ENCODE peak calls at places on chromosomes 6 and 20, in seven cellular contexts. E is WTC11, I is BJ, O is cardiac muscle cell, P is AG09319, H is lower leg skin, S is Panc1. V is an unnamed sample.

GRCh38 chr6:136012198-136012884 is 160.8 kb downstream of the PDE7B start:
- DNase-seq in S (no peak), I (no peak), E (no peak), H (no peak), P (no peak), O (peak), V (no peak)

GRCh38 chr20:45183084-45183483 is 8.4 kb downstream of the PI3 start:
- DNase-seq in O (no peak), E (no peak), S (no peak), H (no peak), P (no peak), I (no peak), V (no peak)

GRCh38 chr6:43142101-43142500 is 29.0 kb upstream of the SRF start:
- DNase-seq in E (no peak), O (no peak), I (no peak), P (no peak), S (no peak), H (no peak), V (no peak)

GRCh38 chr6:18207949-18208348 is 52.7 kb downstream of the KDM1B start:
- DNase-seq in E (no peak), S (no peak), I (no peak), H (no peak), P (no peak), O (no peak), V (no peak)

GRCh38 chr6:22366214-22366613 is 69.4 kb upstream of the PRL start:
- DNase-seq in I (no peak), S (no peak), P (peak), H (no peak), O (no peak), E (no peak), V (no peak)

GRCh38 chr6:5084787-5085637 is at the start of gene PPP1R3G:
- DNase-seq in S (no peak), H (peak), P (peak), I (no peak), E (peak), O (peak), V (no peak)

GRCh38 chr6:3369985-3370360 is 86.9 kb downstream of the SLC22A23 start:
- DNase-seq in E (no peak), P (no peak), H (no peak), S (no peak), I (no peak), O (no peak), V (no peak)

GRCh38 chr6:34301408-34301807 is 52.6 kb upstream of the SMIM29 start:
- DNase-seq in O (peak), I (no peak), P (no peak), E (no peak), H (no peak), S (no peak), V (no peak)

GRCh38 chr6:17927705-17928104 is 59.7 kb downstream of the KIF13A start:
- DNase-seq in I (no peak), S (no peak), P (no peak), E (no peak), O (no peak), H (no peak), V (no peak)

DNA sequence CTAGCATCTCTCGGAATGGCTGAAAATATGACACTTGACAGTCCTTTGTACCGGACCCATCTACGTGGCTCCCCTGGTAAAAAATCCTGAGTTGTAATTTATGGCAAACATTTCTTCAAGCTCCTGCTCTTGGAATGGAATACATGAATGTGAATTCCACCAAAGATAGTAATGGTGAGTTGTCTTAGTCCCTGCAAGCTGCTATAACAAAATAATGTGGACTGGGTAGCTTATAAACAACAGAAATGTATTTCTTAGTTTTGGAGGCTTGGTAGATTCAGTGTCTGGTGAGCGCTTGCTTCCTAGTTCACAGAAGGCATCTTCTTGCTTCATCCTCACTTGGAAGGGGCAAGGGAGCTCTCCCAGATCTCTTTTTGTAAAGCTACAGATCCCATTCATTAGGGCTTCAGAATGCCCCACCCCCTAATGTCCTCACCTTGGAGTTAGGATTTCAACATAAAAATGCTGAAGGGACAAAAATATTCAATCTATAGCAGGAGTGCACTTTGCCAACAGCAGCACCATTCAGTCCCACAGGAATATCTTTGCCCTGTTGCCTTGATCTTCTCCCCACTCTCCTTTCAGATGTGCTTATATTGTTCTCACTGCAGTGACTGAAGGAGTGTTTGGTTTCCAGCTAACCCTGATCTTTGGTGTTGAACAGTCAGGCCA is 167.8 kb upstream of the HDAC2 start:
- DNase-seq in H (no peak), O (no peak), E (no peak), I (no peak), P (no peak), S (no peak), V (no peak)
- TF ChIP-seq CTCF in H (no peak), O (no peak), E (no peak), I (no peak), P (no peak), S (no peak), V (no peak)

DNA sequence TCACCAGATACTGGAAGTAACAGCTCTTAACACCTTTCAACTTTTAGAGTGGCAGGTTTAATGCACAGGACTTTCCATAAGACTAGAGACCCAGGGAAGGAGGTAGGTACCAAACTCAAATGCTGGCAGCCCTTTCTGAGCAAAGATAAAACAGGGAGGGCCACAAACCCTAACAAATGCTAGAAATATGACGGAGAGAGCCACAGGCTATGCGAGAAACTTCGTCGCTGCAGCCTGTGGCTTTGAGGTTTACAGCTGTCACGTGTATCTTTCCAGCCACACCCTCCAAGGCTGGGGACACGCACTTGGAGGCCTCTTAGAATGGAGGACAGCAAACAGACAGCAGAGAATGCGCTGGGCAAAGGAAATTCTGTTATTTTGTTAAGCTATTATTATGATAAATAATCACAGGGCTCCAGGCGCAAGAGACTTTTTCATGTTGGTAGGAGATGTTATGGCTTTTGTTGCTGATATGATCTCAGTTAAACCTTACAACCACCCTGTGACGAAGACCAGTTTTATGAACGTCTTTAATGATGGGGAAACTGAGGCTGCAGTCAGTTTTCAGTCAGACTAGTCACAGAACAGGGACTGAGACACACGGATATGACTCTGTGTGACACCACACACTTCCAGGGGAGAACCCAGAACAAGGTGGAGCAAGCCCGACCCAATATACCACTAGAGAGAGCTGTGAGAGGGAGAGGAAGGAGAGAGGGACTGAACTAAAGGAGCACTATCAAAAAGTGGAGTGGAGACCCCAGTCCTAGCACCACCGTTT is 2.0 kb downstream of the TRAM2 start:
- DNase-seq in E (no peak), I (no peak), S (no peak), H (peak), P (no peak), O (no peak), V (no peak)
- TF ChIP-seq CTCF in E (no peak), I (no peak), S (no peak), H (no peak), P (no peak), O (no peak), V (no peak)

GRCh38 chr20:31720486-31721407 is 1.9 kb downstream of the BCL2L1 start:
- DNase-seq in S (no peak), H (no peak), I (no peak), P (no peak), E (no peak), O (no peak), V (no peak)
- TF ChIP-seq CTCF in S (no peak), H (no peak), I (no peak), P (no peak), E (no peak), O (no peak), V (no peak)

GRCh38 chr20:34753706-34754461 is 49.7 kb downstream of the TP53INP2 start:
- DNase-seq in O (no peak), E (no peak), H (no peak), S (no peak), I (no peak), P (peak), V (no peak)
- TF ChIP-seq CTCF in O (no peak), E (no peak), H (no peak), S (no peak), I (no peak), P (no peak), V (no peak)

GRCh38 chr6:52572536-52572935 is 4.3 kb downstream of the TRAM2 start:
- DNase-seq in O (no peak), H (no peak), S (no peak), E (no peak), I (no peak), P (no peak), V (no peak)

GRCh38 chr6:52571099-52571755 is 5.6 kb downstream of the TRAM2 start:
- DNase-seq in O (no peak), E (no peak), P (no peak), I (no peak), S (no peak), H (no peak), V (no peak)

GRCh38 chr6:52575490-52575868 is 1.4 kb downstream of the TRAM2 start:
- DNase-seq in P (no peak), S (no peak), O (no peak), E (no peak), I (no peak), H (no peak), V (no peak)

GRCh38 chr6:52576054-52576391 is 837 bp downstream of the TRAM2 start:
- DNase-seq in O (no peak), S (no peak), I (no peak), P (no peak), E (no peak), H (no peak), V (no peak)

GRCh38 chr6:52573295-52573694 is 3.6 kb downstream of the TRAM2 start:
- DNase-seq in I (no peak), P (no peak), H (no peak), S (no peak), E (no peak), O (peak), V (no peak)
- TF ChIP-seq CTCF in I (peak), P (peak), H (no peak), S (no peak), E (no peak), O (peak), V (no peak)

DNA sequence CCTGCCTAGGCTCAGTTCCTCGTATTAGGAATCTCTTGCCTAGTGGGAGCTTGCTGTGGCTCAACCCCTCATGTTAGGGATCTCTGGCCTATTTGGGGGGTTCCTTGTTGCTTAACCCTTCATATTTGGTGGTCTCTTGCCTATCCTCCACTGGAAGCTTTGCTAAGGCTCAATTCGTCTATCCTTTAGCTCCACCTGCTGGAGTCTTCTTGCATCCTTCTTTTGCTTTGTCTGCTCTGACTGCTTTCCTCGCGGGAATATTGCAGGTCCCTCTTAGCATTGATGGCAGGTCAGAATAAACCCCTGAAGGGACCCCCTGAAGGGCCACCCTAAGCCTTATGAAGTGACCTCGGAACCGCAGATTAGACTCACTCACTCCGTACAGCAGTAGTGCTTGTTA is 203.0 kb upstream of the TBX18 start:
- DNase-seq in I (no peak), P (peak), S (peak), H (no peak), O (peak), E (peak), V (peak)
- TF ChIP-seq CTCF in I (peak), P (peak), S (peak), H (no peak), O (peak), E (peak), V (peak)

DNA sequence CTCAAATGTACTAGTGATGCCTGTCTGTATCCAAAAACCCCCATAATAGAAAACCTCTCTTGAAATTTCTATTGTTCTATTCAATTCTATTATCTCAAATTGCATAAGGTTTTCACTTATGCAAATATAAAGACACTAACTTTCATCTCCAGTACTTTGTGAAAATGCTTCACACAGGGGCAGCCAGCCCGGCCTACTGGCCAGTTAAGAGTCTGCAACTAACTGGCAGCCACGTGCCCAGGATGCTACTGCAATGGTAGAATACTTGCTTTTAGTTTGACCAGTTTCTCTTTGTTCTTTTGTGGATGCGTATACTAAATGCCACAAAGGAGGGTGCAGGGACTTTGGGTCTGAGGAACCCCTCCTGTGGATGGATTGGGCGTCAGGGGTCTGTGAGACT is 557.9 kb upstream of the JAG1 start:
- DNase-seq in S (no peak), P (no peak), O (no peak), E (no peak), H (no peak), I (no peak), V (no peak)
- TF ChIP-seq CTCF in S (no peak), P (no peak), O (no peak), E (no peak), H (no peak), I (no peak), V (peak)

GRCh38 chr20:51600016-51600420 is 57.5 kb upstream of the NFATC2 start:
- DNase-seq in O (peak), H (no peak), S (no peak), P (no peak), E (no peak), I (no peak), V (no peak)
- TF ChIP-seq CTCF in O (no peak), H (no peak), S (no peak), P (no peak), E (no peak), I (no peak), V (no peak)

V was measured in LNCaP clone FGC.